ENCODE peak calls at places on chromosome 6, in five cellular contexts. One of them, this sample, is unnamed.

GRCh38 chr6:8556370-8557018 is 121.1 kb upstream of the SLC35B3 start:
- DNase-seq in HFF-Myc: peak; percentile 3
- DNase-seq in T follicular helper cell: no peak
- DNase-seq in anterior cingulate cortex: no peak
- DNase-seq in lower leg skin: no peak
- DNase-seq in this sample: no peak

GRCh38 chr6:163404825-163405265 is 9.7 kb upstream of the QKI start:
- DNase-seq in T follicular helper cell: no peak
- DNase-seq in lower leg skin: peak; percentile 45
- DNase-seq in anterior cingulate cortex: peak; percentile 19
- DNase-seq in HFF-Myc: no peak
- DNase-seq in this sample: no peak

GRCh38 chr6:26020983-26021349 is 58.4 kb downstream of the TRIM38 start:
- DNase-seq in HFF-Myc: no peak
- DNase-seq in T follicular helper cell: no peak
- DNase-seq in lower leg skin: peak; percentile 59
- DNase-seq in anterior cingulate cortex: no peak
- DNase-seq in this sample: no peak

GRCh38 chr6:53492860-53493634 is 51.9 kb downstream of the GCLC start:
- DNase-seq in lower leg skin: no peak
- DNase-seq in anterior cingulate cortex: no peak
- DNase-seq in HFF-Myc: peak; percentile 30
- DNase-seq in T follicular helper cell: no peak
- DNase-seq in this sample: no peak

GRCh38 chr6:82095091-82095490 is 152.5 kb downstream of the IBTK start:
- DNase-seq in anterior cingulate cortex: no peak
- DNase-seq in lower leg skin: no peak
- DNase-seq in HFF-Myc: no peak
- DNase-seq in T follicular helper cell: no peak
- DNase-seq in this sample: no peak

GRCh38 chr6:45421700-45422540 is 44.2 kb upstream of the SUPT3H start:
- DNase-seq in T follicular helper cell: peak; percentile 20
- DNase-seq in anterior cingulate cortex: peak; percentile 59
- DNase-seq in lower leg skin: peak; percentile 40
- DNase-seq in HFF-Myc: no peak
- DNase-seq in this sample: no peak

GRCh38 chr6:137601471-137601870 is 107.3 kb upstream of the OLIG3 start:
- DNase-seq in lower leg skin: no peak
- DNase-seq in anterior cingulate cortex: no peak
- DNase-seq in T follicular helper cell: no peak
- DNase-seq in HFF-Myc: no peak
- DNase-seq in this sample: no peak

GRCh38 chr6:118735320-118735719 is 83.9 kb upstream of the CEP85L start:
- DNase-seq in anterior cingulate cortex: no peak
- DNase-seq in T follicular helper cell: no peak
- DNase-seq in HFF-Myc: no peak
- DNase-seq in lower leg skin: no peak
- DNase-seq in this sample: no peak

GRCh38 chr6:134925800-134926199 is 24.1 kb downstream of the ALDH8A1 start:
- DNase-seq in HFF-Myc: no peak
- DNase-seq in T follicular helper cell: no peak
- DNase-seq in lower leg skin: no peak
- DNase-seq in anterior cingulate cortex: no peak
- DNase-seq in this sample: no peak

GRCh38 chr6:154683756-154684523 is 49.3 kb upstream of the SCAF8 start:
- DNase-seq in anterior cingulate cortex: no peak
- DNase-seq in lower leg skin: no peak
- DNase-seq in HFF-Myc: peak; percentile 21
- DNase-seq in T follicular helper cell: no peak
- DNase-seq in this sample: no peak

GRCh38 chr6:138571585-138572199 is 72.4 kb upstream of the NHSL1 start:
- DNase-seq in T follicular helper cell: no peak
- DNase-seq in lower leg skin: no peak
- DNase-seq in anterior cingulate cortex: no peak
- DNase-seq in HFF-Myc: no peak
- DNase-seq in this sample: no peak

This sample was measured in NT2/D1.